ENCODE peak calls at places on chromosomes 3 and 15, in five cellular contexts. E is activated CD4-positive, alpha-beta T cell treated with anti-CD3 and anti-CD28 coated beads for 48 hours; I is EL; Z is stimulated activated CD4-positive, alpha-beta T cell treated with anti-CD3 and anti-CD28 coated beads, Interleukin-4, amount 100 ng/mL, for 48 hours; R is ecto neural progenitor cell. G is an unnamed sample.

GRCh38 chr3:124965413-124965812 is 30.9 kb upstream of the MUC13 start:
- DNase-seq in Z (no peak), I (no peak), R (no peak), E (no peak), G (no peak)

GRCh38 chr15:29825205-29825604 is 2.9 kb upstream of the TJP1 start:
- DNase-seq in I (peak), R (no peak), Z (no peak), E (peak), G (no peak)

GRCh38 chr3:16841906-16842709 is 42.6 kb upstream of the PLCL2 start:
- DNase-seq in E (peak), R (no peak), I (no peak), Z (peak), G (no peak)

GRCh38 chr3:14460342-14461005 is 58.1 kb downstream of the SLC6A6 start:
- DNase-seq in R (no peak), E (no peak), Z (no peak), I (peak), G (no peak)

GRCh38 chr15:99137877-99138276 is 33.0 kb downstream of the SYNM start:
- DNase-seq in Z (no peak), I (no peak), R (no peak), E (no peak), G (no peak)

GRCh38 chr3:65979731-65980130 is 59.0 kb downstream of the MAGI1 start:
- DNase-seq in I (peak), R (no peak), Z (no peak), E (no peak), G (no peak)

GRCh38 chr3:121504598-121504997 is 41.2 kb downstream of the POLQ start:
- DNase-seq in Z (no peak), R (no peak), E (no peak), I (no peak), G (no peak)

GRCh38 chr3:34090876-34091275 is 292.4 kb downstream of the PDCD6IP start:
- DNase-seq in Z (no peak), I (no peak), E (no peak), R (no peak), G (no peak)

GRCh38 chr3:82087958-82088357 is 326.5 kb upstream of the GBE1 start:
- DNase-seq in I (peak), E (no peak), R (no peak), Z (no peak), G (no peak)

GRCh38 chr3:187641319-187641976 is 28.7 kb downstream of the SST start:
- DNase-seq in Z (no peak), E (no peak), R (no peak), I (no peak), G (no peak)

GRCh38 chr3:120341658-120342346 is 7.4 kb downstream of the LRRC58 start:
- DNase-seq in Z (no peak), I (no peak), R (peak), E (no peak), G (no peak)

GRCh38 chr15:57149196-57149595 is 227.1 kb upstream of the CGNL1 start:
- DNase-seq in I (no peak), Z (no peak), E (no peak), R (no peak), G (no peak)

GRCh38 chr15:73941871-73942635 is 15.8 kb downstream of the LOXL1 start:
- DNase-seq in Z (no peak), E (no peak), R (no peak), I (peak), G (no peak)

GRCh38 chr15:40103124-40103858 is 5.4 kb downstream of the BMF start:
- DNase-seq in R (peak), Z (no peak), I (peak), E (no peak), G (no peak)

GRCh38 chr15:34039506-34040123 is 611 bp upstream of the AVEN start:
- DNase-seq in Z (peak), R (no peak), E (peak), I (peak), G (no peak)

GRCh38 chr15:100772478-100773378 is 106.9 kb upstream of the ALDH1A3 start:
- DNase-seq in Z (no peak), E (no peak), R (no peak), I (no peak), G (no peak)

GRCh38 chr3:50885491-50885890 is 210.8 kb downstream of the DOCK3 start:
- DNase-seq in R (no peak), I (peak), E (no peak), Z (no peak), G (no peak)

GRCh38 chr15:78995921-78996780 is 51.3 kb upstream of the CTSH start:
- DNase-seq in R (no peak), E (no peak), Z (no peak), I (no peak), G (no peak)

GRCh38 chr3:172341482-172342059 is 106.7 kb downstream of the GHSR start:
- DNase-seq in R (no peak), Z (no peak), E (no peak), I (peak), G (peak)

GRCh38 chr3:186986406-186986805 is 56.1 kb downstream of the ST6GAL1 start:
- DNase-seq in I (no peak), R (no peak), E (no peak), Z (no peak), G (no peak)

GRCh38 chr3:17140670-17141505 is 256.1 kb downstream of the PLCL2 start:
- DNase-seq in R (no peak), I (no peak), Z (no peak), E (no peak), G (no peak)

GRCh38 chr3:178536271-178537079 is at the start of gene KCNMB2:
- DNase-seq in E (no peak), Z (no peak), I (no peak), R (no peak), G (no peak)

G was measured in HCT116.